ENCODE peak calls at places on chromosomes 2 and 18, in nine cellular contexts. L, C, G, V, N, B, E, X and H are unnamed samples.

GRCh38 chr2:108363048-108363899 is 14.5 kb upstream of the SULT1C4 start:
- ATAC-seq in L (no peak), C (no peak), V (no peak), G (no peak), B (no peak), E (no peak), X (no peak), N (peak), H (peak)

GRCh38 chr2:153405196-153405595 is 73.4 kb downstream of the RPRM start:
- ATAC-seq in G (no peak), E (no peak), L (no peak), V (no peak), N (no peak), B (no peak), X (no peak), C (no peak), H (no peak)

GRCh38 chr2:144349674-144350073 is 170.2 kb downstream of the ZEB2 start:
- ATAC-seq in X (peak), L (no peak), V (no peak), G (no peak), C (no peak), N (peak), B (no peak), E (no peak), H (no peak)

GRCh38 chr2:151902829-151903228 is 74.6 kb upstream of the ARL5A start:
- ATAC-seq in G (no peak), B (no peak), X (no peak), V (no peak), E (no peak), L (no peak), N (no peak), C (peak), H (no peak)

GRCh38 chr2:75294362-75294761 is 95.0 kb upstream of the TACR1 start:
- ATAC-seq in V (no peak), C (no peak), L (no peak), B (no peak), G (no peak), E (no peak), X (no peak), N (no peak), H (no peak)

GRCh38 chr2:68771211-68771721 is 36.7 kb downstream of the ARHGAP25 start:
- ATAC-seq in N (no peak), E (peak), L (no peak), X (no peak), C (peak), B (peak), V (peak), G (peak), H (no peak)

GRCh38 chr18:38611036-38611964 is 1045.7 kb upstream of the CELF4 start:
- ATAC-seq in L (no peak), X (no peak), G (peak), B (peak), N (no peak), V (no peak), E (no peak), C (no peak), H (peak)

GRCh38 chr2:99819766-99820165 is 322.6 kb downstream of the AFF3 start:
- ATAC-seq in C (no peak), X (peak), N (peak), E (no peak), V (no peak), G (no peak), B (no peak), L (peak), H (no peak)

GRCh38 chr2:105578166-105578565 is 166.5 kb upstream of the NCK2 start:
- ATAC-seq in G (no peak), L (no peak), B (no peak), V (no peak), N (no peak), C (no peak), X (no peak), E (no peak), H (no peak)

GRCh38 chr2:179913809-179914208 is 52.4 kb upstream of the ZNF385B start:
- ATAC-seq in L (no peak), C (no peak), G (no peak), V (no peak), B (no peak), X (peak), N (no peak), E (no peak), H (no peak)

GRCh38 chr18:75478996-75479870 is 51.7 kb upstream of the SMIM21 start:
- ATAC-seq in B (peak), L (peak), V (peak), G (peak), N (peak), X (peak), C (peak), E (peak), H (peak)

GRCh38 chr2:96685592-96686459 is 43.3 kb downstream of the FER1L5 start:
- ATAC-seq in L (peak), N (peak), E (no peak), B (no peak), V (no peak), X (peak), G (peak), C (peak), H (no peak)

GRCh38 chr18:30862900-30863299 is 179.6 kb downstream of the DSC3 start:
- ATAC-seq in X (no peak), L (no peak), B (no peak), G (peak), E (no peak), C (no peak), V (no peak), N (no peak), H (no peak)

GRCh38 chr18:28193177-28193778 is 16.3 kb upstream of the CDH2 start:
- ATAC-seq in N (no peak), C (no peak), V (no peak), B (no peak), G (no peak), X (peak), L (no peak), E (no peak), H (no peak)

GRCh38 chr2:10862330-10862729 is 49.4 kb upstream of the KCNF1 start:
- ATAC-seq in X (peak), C (no peak), B (no peak), E (no peak), G (no peak), L (no peak), V (no peak), N (no peak), H (no peak)

GRCh38 chr2:31213883-31214637 is 3.3 kb downstream of the CAPN14 start:
- ATAC-seq in X (no peak), G (no peak), V (no peak), B (no peak), C (no peak), E (no peak), N (no peak), L (no peak), H (no peak)

GRCh38 chr2:63477686-63478085 is 110.6 kb downstream of the WDPCP start:
- ATAC-seq in E (no peak), V (no peak), N (no peak), L (no peak), C (no peak), X (no peak), G (no peak), B (no peak), H (no peak)

GRCh38 chr18:10067670-10068659 is 154.1 kb downstream of the VAPA start:
- ATAC-seq in B (no peak), C (peak), N (no peak), L (no peak), X (no peak), E (no peak), V (no peak), G (no peak), H (no peak)

GRCh38 chr18:13485604-13486003 is 240.8 kb downstream of the FAM210A start:
- ATAC-seq in B (no peak), G (no peak), X (no peak), L (no peak), N (no peak), V (no peak), C (no peak), E (no peak), H (no peak)

GRCh38 chr18:39414009-39414700 is 1848.6 kb upstream of the CELF4 start:
- ATAC-seq in B (peak), C (peak), G (no peak), N (peak), V (no peak), X (no peak), L (no peak), E (no peak), H (no peak)

GRCh38 chr2:95297639-95298395 is 670 bp downstream of the KCNIP3 start:
- ATAC-seq in B (no peak), X (no peak), V (no peak), N (no peak), G (no peak), C (no peak), E (no peak), L (no peak), H (no peak)

GRCh38 chr2:205482399-205483065 is 199.8 kb upstream of the NRP2 start:
- ATAC-seq in C (no peak), V (no peak), G (peak), X (no peak), B (no peak), L (no peak), N (no peak), E (no peak), H (no peak)

GRCh38 chr18:45408218-45408617 is 207.1 kb upstream of the SLC14A2 start:
- ATAC-seq in L (no peak), X (no peak), E (no peak), V (no peak), C (peak), N (no peak), G (no peak), B (no peak), H (no peak)

GRCh38 chr2:174683392-174683759 is 80.9 kb downstream of the CHRNA1 start:
- ATAC-seq in E (no peak), L (peak), C (peak), X (peak), B (peak), N (peak), G (peak), V (peak), H (peak)

GRCh38 chr2:209696836-209697711 is 74.6 kb upstream of the UNC80 start:
- ATAC-seq in B (no peak), G (no peak), X (no peak), C (no peak), E (no peak), N (no peak), L (no peak), V (no peak), H (peak)

GRCh38 chr2:111216811-111217652 is 96.3 kb downstream of the BCL2L11 start:
- ATAC-seq in E (no peak), C (no peak), L (no peak), N (no peak), X (no peak), B (no peak), V (no peak), G (peak), H (no peak)

GRCh38 chr18:11089931-11090715 is 59.2 kb downstream of the PIEZO2 start:
- ATAC-seq in G (no peak), N (no peak), V (no peak), E (no peak), B (no peak), C (no peak), L (no peak), X (no peak), H (no peak)